ENCODE peak calls at places on chromosome 14, in four cellular contexts. V is CD8-positive, alpha-beta T cell; Y is WERI-Rb-1; K is adrenal gland. T is an unnamed sample.

GRCh38 chr14:79037114-79037513 is 866.9 kb downstream of the NRXN3 start:
- DNase-seq in V (no peak), Y (no peak), K (no peak), T (no peak)

GRCh38 chr14:90577661-90578282 is 180.9 kb downstream of the CALM1 start:
- DNase-seq in V (no peak), Y (no peak), K (no peak), T (no peak)

GRCh38 chr14:51006781-51007211 is 62.5 kb upstream of the PYGL start:
- DNase-seq in V (no peak), Y (peak; percentile 87), K (peak; percentile 46), T (no peak)

GRCh38 chr14:61335876-61336275 is 14.5 kb downstream of the PRKCH start:
- DNase-seq in V (no peak), Y (no peak), K (no peak), T (no peak)

GRCh38 chr14:61662437-61663311 is 32.6 kb upstream of the HIF1A start:
- DNase-seq in V (peak; percentile 29), Y (no peak), K (peak; percentile 23), T (no peak)

GRCh38 chr14:68670344-68670725 is 122.5 kb downstream of the ZFP36L1 start:
- DNase-seq in V (no peak), Y (no peak), K (no peak), T (no peak)

GRCh38 chr14:42353315-42353714 is 746.6 kb downstream of the LRFN5 start:
- DNase-seq in V (no peak), Y (no peak), K (no peak), T (no peak)

GRCh38 chr14:37093364-37093763 is 79.0 kb downstream of the SLC25A21 start:
- DNase-seq in V (no peak), Y (no peak), K (no peak), T (no peak)

GRCh38 chr14:39268393-39268792 is 34.7 kb downstream of the MIA2 start:
- DNase-seq in V (no peak), Y (no peak), K (no peak), T (no peak)

GRCh38 chr14:71758198-71758955 is 173.9 kb upstream of the RGS6 start:
- DNase-seq in V (no peak), Y (no peak), K (no peak), T (no peak)

GRCh38 chr14:68951051-68951797 is 27.9 kb downstream of the ACTN1 start:
- DNase-seq in V (no peak), Y (no peak), K (peak; percentile 94), T (peak; percentile 96)

GRCh38 chr14:69325086-69325485 is 65.1 kb downstream of the GALNT16 start:
- DNase-seq in V (no peak), Y (no peak), K (no peak), T (no peak)

GRCh38 chr14:80901260-80901659 is 40.3 kb downstream of the CEP128 start:
- DNase-seq in V (no peak), Y (no peak), K (no peak), T (no peak)

GRCh38 chr14:68269136-68269535 is 449.6 kb downstream of the RAD51B start:
- DNase-seq in V (no peak), Y (no peak), K (no peak), T (peak; percentile 47)

GRCh38 chr14:52042371-52043037 is 26.4 kb downstream of the NID2 start:
- DNase-seq in V (no peak), Y (no peak), K (no peak), T (no peak)

GRCh38 chr14:22713631-22713950 is 52.9 kb upstream of the OXA1L start:
- DNase-seq in V (no peak), Y (no peak), K (no peak), T (no peak)

GRCh38 chr14:20855652-20856291 is 35.4 kb upstream of the RNASE3 start:
- DNase-seq in V (no peak), Y (peak; percentile 20), K (peak; percentile 66), T (no peak)

GRCh38 chr14:31018057-31018645 is 7.3 kb upstream of the AP4S1 start:
- DNase-seq in V (no peak), Y (no peak), K (no peak), T (no peak)

GRCh38 chr14:103073367-103073875 is 10.6 kb upstream of the LBHD2 start:
- DNase-seq in V (no peak), Y (no peak), K (no peak), T (peak; percentile 95)

GRCh38 chr14:85459361-85459760 is 70.6 kb upstream of the FLRT2 start:
- DNase-seq in V (no peak), Y (no peak), K (no peak), T (no peak)

GRCh38 chr14:56888274-56888673 is 78.0 kb upstream of the OTX2 start:
- DNase-seq in V (no peak), Y (peak; percentile 73), K (no peak), T (no peak)

GRCh38 chr14:35405304-35405996 is 901 bp upstream of the NFKBIA start:
- DNase-seq in V (no peak), Y (peak; percentile 48), K (no peak), T (no peak)

GRCh38 chr14:35404246-35404495 is 378 bp downstream of the NFKBIA start:
- DNase-seq in V (peak; percentile 42), Y (no peak), K (no peak), T (no peak)

GRCh38 chr14:35406090-35406489 is 1.5 kb upstream of the NFKBIA start:
- DNase-seq in V (no peak), Y (no peak), K (no peak), T (no peak)

GRCh38 chr14:35403397-35404245 is 928 bp downstream of the NFKBIA start:
- DNase-seq in V (peak; percentile 96), Y (peak; percentile 95), K (peak; percentile 96), T (peak; percentile 99)

GRCh38 chr14:35404496-35405303 is at the start of gene NFKBIA:
- DNase-seq in V (peak; percentile 87), Y (peak; percentile 87), K (peak; percentile 92), T (peak; percentile 97)
- TF ChIP-seq CTCF in V (no peak), Y (peak; percentile 47), K (peak; percentile 28), T (peak; percentile 26)

DNA sequence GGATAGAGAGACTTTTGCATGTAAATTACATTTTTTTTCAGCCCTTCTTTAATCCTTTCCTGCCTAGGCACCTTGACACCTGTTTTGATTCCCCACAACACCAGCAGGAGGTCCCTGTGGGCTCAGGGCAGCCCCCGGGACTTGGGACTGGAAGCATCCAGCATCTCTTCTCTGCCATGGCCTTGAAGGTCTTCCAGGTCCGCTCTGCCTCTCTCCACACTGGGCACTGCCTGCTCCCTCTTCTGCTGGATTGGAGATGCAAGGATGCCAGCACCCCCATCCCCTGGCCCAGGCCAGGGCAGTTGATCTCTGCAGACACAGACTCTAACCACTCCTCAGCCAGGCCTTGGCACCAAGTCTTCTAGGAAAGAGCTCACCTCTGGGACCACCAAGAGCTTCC is 134.5 kb upstream of the C14orf180 start:
- DNase-seq in V (no peak), Y (no peak), K (no peak), T (no peak)
- H3K9me3 ChIP-seq in V (peaks cover 4% of the 10 kb centered on the region), Y (no peaks in the 10 kb centered on the region), K (no peaks in the 10 kb centered on the region), T (peaks cover 10% of the 10 kb centered on the region)

DNA sequence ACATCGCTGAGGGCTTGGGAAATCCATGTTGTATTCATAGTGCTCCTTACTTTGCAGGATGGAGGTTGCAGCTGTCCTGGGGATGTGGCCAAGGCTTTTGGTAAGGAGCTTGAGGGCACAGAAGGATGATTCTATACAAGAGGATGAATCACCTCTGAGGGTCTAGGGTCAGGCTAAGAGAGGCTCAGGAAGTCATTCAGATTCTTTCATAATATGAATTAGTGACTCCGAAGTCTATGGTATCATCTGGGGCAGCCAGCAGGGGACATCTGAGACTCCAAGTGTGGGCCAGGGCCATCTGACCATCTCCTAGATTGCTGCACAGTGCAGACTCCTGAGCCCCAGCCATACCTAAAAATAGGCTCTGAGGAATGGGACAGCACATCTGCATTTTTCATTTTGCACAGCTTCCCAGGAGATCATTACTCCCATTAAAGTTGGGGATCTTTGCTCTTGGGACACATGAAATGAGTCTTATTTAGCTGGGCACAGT is 4.8 kb downstream of the GMPR2 start:
- DNase-seq in V (no peak), Y (no peak), K (peak; percentile 16), T (no peak)
- TF ChIP-seq CTCF in V (no peak), Y (no peak), K (no peak), T (no peak)

GRCh38 chr14:105910426-105910825 is 384.0 kb downstream of the TMEM121 start:
- DNase-seq in V (no peak), Y (no peak), K (no peak), T (peak; percentile 44)

GRCh38 chr14:105909046-105909827 is 382.9 kb downstream of the TMEM121 start:
- DNase-seq in V (no peak), Y (no peak), K (no peak), T (peak; percentile 43)

GRCh38 chr14:105908481-105908911 is 382.1 kb downstream of the TMEM121 start:
- DNase-seq in V (no peak), Y (no peak), K (no peak), T (peak; percentile 76)

GRCh38 chr14:105907276-105907675 is 380.9 kb downstream of the TMEM121 start:
- DNase-seq in V (no peak), Y (no peak), K (no peak), T (no peak)

GRCh38 chr14:105908006-105908405 is 381.6 kb downstream of the TMEM121 start:
- DNase-seq in V (no peak), Y (no peak), K (no peak), T (peak; percentile 35)
- H3K9me3 ChIP-seq in V (no peaks in the 10 kb centered on the region), Y (no peaks in the 10 kb centered on the region), K (no peaks in the 10 kb centered on the region), T (no peaks in the 10 kb centered on the region)

GRCh38 chr14:59483819-59484610 is at the start of the genes JKAMP and L3HYPDH:
- DNase-seq in V (peak; percentile 98), Y (peak; percentile 98), K (peak; percentile 97), T (peak; percentile 99)
- TF ChIP-seq CTCF in V (peak; percentile 47), Y (peak; percentile 76), K (peak; percentile 59), T (peak; percentile 39)

GRCh38 chr14:99177046-99177655 is 94.8 kb downstream of the BCL11B start:
- DNase-seq in V (no peak), Y (no peak), K (no peak), T (no peak)

GRCh38 chr14:99179946-99180345 is 92.1 kb downstream of the BCL11B start:
- DNase-seq in V (no peak), Y (no peak), K (no peak), T (no peak)

GRCh38 chr14:99177876-99178630 is 93.9 kb downstream of the BCL11B start:
- DNase-seq in V (no peak), Y (no peak), K (no peak), T (no peak)

GRCh38 chr14:99181246-99181645 is 90.8 kb downstream of the BCL11B start:
- DNase-seq in V (no peak), Y (no peak), K (no peak), T (no peak)

DNA sequence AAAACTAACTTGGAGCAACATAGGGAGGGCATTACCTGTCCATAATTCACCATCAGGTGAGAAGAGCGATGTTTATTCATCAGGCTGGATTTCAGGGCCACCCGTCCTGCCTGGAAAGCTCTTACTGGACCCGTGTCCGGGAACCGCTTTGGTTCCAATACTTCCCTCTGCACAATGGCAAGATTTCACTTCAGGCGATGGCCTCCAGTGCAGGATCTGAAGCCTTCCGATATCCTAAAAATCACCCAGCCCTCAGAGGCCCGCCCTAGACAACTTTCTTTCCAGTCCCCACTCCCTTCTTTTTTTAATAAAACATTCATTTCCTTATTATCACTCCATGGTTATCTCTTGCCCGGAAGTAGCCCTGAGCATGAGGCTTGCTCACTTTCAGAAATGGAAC is 92.5 kb downstream of the BCL11B start:
- DNase-seq in V (no peak), Y (no peak), K (no peak), T (no peak)
- H3K9me3 ChIP-seq in V (no peaks in the 10 kb centered on the region), Y (no peaks in the 10 kb centered on the region), K (no peaks in the 10 kb centered on the region), T (no peaks in the 10 kb centered on the region)